ENCODE peak calls at places on chromosomes 11 and 22, in ten cellular contexts. W is PC-3, A is heart left ventricle, T is ovary, D is right lobe of liver, L is neural progenitor cell, K is left ventricle myocardium inferior, H is fibroblast of pulmonary artery, F is fibroblast of lung, Q is WERI-Rb-1. V is an unnamed sample.

GRCh38 chr11:124900464-124900863 is 2.8 kb upstream of the ROBO4 start:
- DNase-seq in W (peak), A (peak), T (no peak), D (no peak), L (no peak), K (no peak), H (peak), F (peak), Q (no peak), V (peak)

GRCh38 chr22:50074056-50074455 is 11.2 kb downstream of the MLC1 start:
- DNase-seq in W (no peak), A (no peak), T (no peak), D (no peak), L (no peak), K (no peak), H (no peak), F (no peak), Q (no peak), V (no peak)

GRCh38 chr22:23509571-23510302 is 70.4 kb downstream of the IGLL1 start:
- DNase-seq in W (no peak), A (no peak), T (peak), D (no peak), L (no peak), K (no peak), H (peak), F (no peak), Q (no peak), V (no peak)

GRCh38 chr22:21754523-21755128 is 19.0 kb upstream of the YPEL1 start:
- DNase-seq in W (no peak), A (peak), T (peak), D (no peak), L (no peak), K (peak), H (peak), F (peak), Q (peak), V (no peak)

GRCh38 chr22:38398609-38399401 is 56.2 kb downstream of the KCNJ4 start:
- DNase-seq in W (peak), A (peak), T (peak), D (peak), L (peak), K (peak), H (peak), F (peak), Q (peak), V (peak)

GRCh38 chr11:31870609-31871309 is 59.6 kb upstream of the PAX6 start:
- DNase-seq in W (peak), A (peak), T (no peak), D (peak), L (peak), K (peak), H (peak), F (peak), Q (peak), V (peak)

GRCh38 chr11:120956710-120957500 is 67.0 kb upstream of the TBCEL start:
- DNase-seq in W (no peak), A (no peak), T (no peak), D (no peak), L (no peak), K (no peak), H (no peak), F (no peak), Q (peak), V (peak)

GRCh38 chr11:59611570-59612565 is 3.7 kb downstream of the OSBP start:
- DNase-seq in W (peak), A (no peak), T (no peak), D (peak), L (no peak), K (no peak), H (no peak), F (no peak), Q (no peak), V (peak)

GRCh38 chr11:130388607-130389205 is 39.7 kb downstream of the ADAMTS8 start:
- DNase-seq in W (no peak), A (no peak), T (no peak), D (no peak), L (no peak), K (no peak), H (no peak), F (no peak), Q (no peak), V (no peak)

GRCh38 chr11:114439229-114440120 is at the start of gene REXO2:
- DNase-seq in W (peak), A (peak), T (peak), D (peak), L (peak), K (peak), H (peak), F (peak), Q (peak), V (peak)
- TF ChIP-seq CTCF in W (peak), A (no peak), T (no peak), D (no peak), L (peak), K (peak), H (peak), F (peak), Q (peak), V (peak)

DNA sequence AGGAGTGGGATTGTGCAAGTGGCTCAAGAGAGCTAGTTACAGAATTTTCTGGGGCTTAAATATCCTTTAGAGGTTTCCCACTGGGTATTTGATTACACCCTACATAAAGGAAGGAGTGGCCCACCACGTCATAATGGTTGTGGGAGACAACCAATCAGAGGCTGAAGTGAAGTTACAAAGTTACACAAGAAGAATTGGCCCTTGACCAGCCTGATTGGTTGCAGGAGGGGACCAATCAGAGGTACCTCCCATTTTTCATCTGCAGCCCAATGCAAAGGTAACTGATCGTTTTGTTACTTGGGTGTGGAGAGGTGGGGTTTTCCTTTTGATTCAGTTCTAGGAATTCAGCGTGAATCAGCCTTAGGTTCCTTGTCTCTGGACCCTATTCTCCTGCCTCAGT is 430.5 kb upstream of the FAT3 start:
- DNase-seq in W (no peak), A (no peak), T (no peak), D (no peak), L (no peak), K (no peak), H (no peak), F (no peak), Q (no peak), V (no peak)
- H3K4me3 ChIP-seq in W (no peak), A (no peak), T (no peak), D (no peak), L (no peak), K (no peak), H (no peak), F (no peak), Q (no peak), V (no peak)

GRCh38 chr11:76415073-76415472 is 29.7 kb upstream of the EMSY start:
- DNase-seq in W (no peak), A (no peak), T (no peak), D (no peak), L (no peak), K (no peak), H (no peak), F (no peak), Q (no peak), V (no peak)
- TF ChIP-seq CTCF in W (no peak), A (no peak), T (no peak), D (no peak), L (no peak), K (no peak), H (no peak), F (no peak), Q (no peak), V (no peak)

GRCh38 chr11:126063510-126063858 is 818 bp upstream of the CDON start:
- DNase-seq in W (no peak), A (no peak), T (no peak), D (peak), L (no peak), K (no peak), H (no peak), F (no peak), Q (no peak), V (no peak)
- H3K4me3 ChIP-seq in W (peak), A (peak), T (peak), D (peak), L (peak), K (peak), H (peak), F (peak), Q (peak), V (peak)

GRCh38 chr22:33883961-33884808 is 36.1 kb downstream of the LARGE1 start:
- DNase-seq in W (no peak), A (peak), T (no peak), D (no peak), L (peak), K (peak), H (no peak), F (no peak), Q (peak), V (no peak)

GRCh38 chr22:33887173-33887572 is 33.1 kb downstream of the LARGE1 start:
- DNase-seq in W (no peak), A (no peak), T (no peak), D (no peak), L (no peak), K (no peak), H (no peak), F (no peak), Q (no peak), V (no peak)

GRCh38 chr22:33884829-33885228 is 35.4 kb downstream of the LARGE1 start:
- DNase-seq in W (no peak), A (no peak), T (no peak), D (no peak), L (no peak), K (no peak), H (no peak), F (no peak), Q (no peak), V (no peak)

GRCh38 chr22:33888821-33889220 is 31.5 kb downstream of the LARGE1 start:
- DNase-seq in W (no peak), A (no peak), T (no peak), D (no peak), L (no peak), K (no peak), H (no peak), F (no peak), Q (no peak), V (no peak)

GRCh38 chr22:33886696-33887095 is 33.6 kb downstream of the LARGE1 start:
- DNase-seq in W (no peak), A (no peak), T (no peak), D (no peak), L (no peak), K (no peak), H (no peak), F (no peak), Q (no peak), V (no peak)
- TF ChIP-seq CTCF in W (no peak), A (no peak), T (no peak), D (no peak), L (no peak), K (no peak), H (no peak), F (no peak), Q (no peak), V (no peak)

GRCh38 chr11:99316761-99317475 is 296.2 kb downstream of the CNTN5 start:
- DNase-seq in W (no peak), A (peak), T (no peak), D (no peak), L (no peak), K (peak), H (peak), F (peak), Q (no peak), V (no peak)
- H3K4me3 ChIP-seq in W (no peak), A (peak), T (no peak), D (no peak), L (no peak), K (peak), H (peak), F (peak), Q (no peak), V (no peak)

DNA sequence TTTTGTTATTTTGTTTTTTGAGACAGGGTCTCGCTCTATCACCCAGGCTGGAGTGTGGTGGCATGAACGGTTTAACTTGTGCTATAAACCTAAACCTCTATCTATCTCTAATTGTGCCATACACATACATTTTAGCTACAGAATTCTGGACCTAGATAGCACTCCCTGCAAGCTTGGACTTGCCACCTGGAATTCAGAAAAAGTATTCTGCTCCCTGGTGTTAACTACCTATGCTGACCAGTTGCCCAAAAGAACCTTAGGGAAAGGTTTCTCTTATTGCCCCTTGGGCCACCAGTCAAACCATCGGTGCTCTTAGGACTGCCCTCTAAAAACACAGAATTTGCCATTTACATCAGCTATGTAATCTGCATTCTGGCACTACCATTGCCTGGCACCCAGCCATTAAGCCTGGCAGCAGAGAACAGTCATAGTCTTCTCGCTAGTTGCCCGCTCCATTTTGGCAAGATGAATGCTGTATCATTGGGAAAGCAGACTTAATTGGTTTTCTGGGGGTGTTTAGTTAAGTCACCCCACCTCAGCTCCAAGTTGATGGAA is 55.3 kb downstream of the ETS1 start:
- DNase-seq in W (no peak), A (no peak), T (no peak), D (peak), L (no peak), K (no peak), H (no peak), F (no peak), Q (no peak), V (peak)
- TF ChIP-seq CTCF in W (no peak), A (no peak), T (no peak), D (no peak), L (no peak), K (no peak), H (no peak), F (no peak), Q (no peak), V (peak)